ENCODE peak calls at places on chromosomes 5 and 9, in ten cellular contexts. M is EL; I is epithelial cell of prostate; C is stimulated activated CD8-positive, alpha-beta memory T cell treated with anti-CD3 and anti-CD28 coated beads, Interleukin-12 subunit alpha, Interleukin-12 subunit beta, amount 100 ng/mL, for 1 hour; O is MM.1S; G is left ventricle myocardium superior; B is NCI-H146; U is fibroblast of lung; P is progenitor cell of endocrine pancreas; E is ELF-1. Q is an unnamed sample.

GRCh38 chr5:174732040-174733020 is 7.9 kb downstream of the MSX2 start:
- DNase-seq in M (no peak), I (no peak), C (no peak), O (no peak), G (no peak), B (no peak), U (no peak), P (no peak), E (peak), Q (no peak)

GRCh38 chr9:29212590-29213373 is 1639.5 kb upstream of the C9orf72 start:
- DNase-seq in M (no peak), I (no peak), C (no peak), O (peak), G (no peak), B (peak), U (no peak), P (peak), E (peak), Q (no peak)

GRCh38 chr5:143695244-143695885 is 116.6 kb upstream of the HMHB1 start:
- DNase-seq in M (no peak), I (no peak), C (no peak), O (no peak), G (no peak), B (no peak), U (peak), P (no peak), E (no peak), Q (no peak)

GRCh38 chr5:170151105-170151831 is 45.6 kb downstream of the FOXI1 start:
- DNase-seq in M (peak), I (peak), C (no peak), O (no peak), G (peak), B (no peak), U (peak), P (peak), E (peak), Q (peak)

GRCh38 chr5:1515311-1515920 is 8.3 kb downstream of the LPCAT1 start:
- DNase-seq in M (no peak), I (no peak), C (no peak), O (no peak), G (peak), B (no peak), U (no peak), P (peak), E (peak), Q (no peak)

GRCh38 chr5:160466889-160467554 is 45.4 kb downstream of the PTTG1 start:
- DNase-seq in M (peak), I (no peak), C (no peak), O (peak), G (no peak), B (no peak), U (no peak), P (no peak), E (peak), Q (no peak)

GRCh38 chr5:56601641-56602071 is 213.7 kb upstream of the MAP3K1 start:
- DNase-seq in M (no peak), I (no peak), C (no peak), O (no peak), G (no peak), B (peak), U (peak), P (no peak), E (no peak), Q (no peak)

GRCh38 chr9:26112724-26113123 is 434.5 kb upstream of the TUSC1 start:
- DNase-seq in M (peak), I (no peak), C (no peak), O (no peak), G (no peak), B (no peak), U (no peak), P (no peak), E (no peak), Q (no peak)

GRCh38 chr9:127199001-127199791 is 65.4 kb upstream of the GARNL3 start:
- DNase-seq in M (peak), I (no peak), C (peak), O (peak), G (peak), B (peak), U (peak), P (peak), E (peak), Q (no peak)

GRCh38 chr9:121650220-121651013 is 1.0 kb upstream of the DAB2IP start:
- DNase-seq in M (peak), I (no peak), C (no peak), O (no peak), G (peak), B (peak), U (peak), P (peak), E (peak), Q (no peak)

GRCh38 chr5:79924936-79925893 is 65.8 kb downstream of the MTX3 start:
- DNase-seq in M (peak), I (no peak), C (no peak), O (peak), G (no peak), B (peak), U (peak), P (no peak), E (peak), Q (no peak)

GRCh38 chr5:132264546-132265335 is 7.2 kb downstream of the PDLIM4 start:
- DNase-seq in M (no peak), I (no peak), C (no peak), O (no peak), G (no peak), B (no peak), U (no peak), P (no peak), E (no peak), Q (no peak)

Q was measured in GM04503.